ENCODE peak calls at places on chromosome 7, in nine cellular contexts. One of them, this sample, is unnamed.
A peak's percentile ranks its signal among the peaks of the same experiment; 100 is the strongest.

GRCh38 chr7:94303736-94304135 is 91.0 kb upstream of the COL1A2 start:
- DNase-seq in psoas muscle: no peak
- DNase-seq in endothelial cell of umbilical vein: peak; percentile 55
- DNase-seq in Panc1: no peak
- DNase-seq in neural progenitor cell: no peak
- DNase-seq in uterus: peak; percentile 54
- DNase-seq in WERI-Rb-1: no peak
- DNase-seq in cardiac muscle cell: peak; percentile 87
- DNase-seq in PC-9: no peak
- DNase-seq in this sample: no peak

GRCh38 chr7:101232141-101232821 is 5.3 kb downstream of the CLDN15 start:
- DNase-seq in psoas muscle: no peak
- DNase-seq in endothelial cell of umbilical vein: peak; percentile 10
- DNase-seq in Panc1: no peak
- DNase-seq in neural progenitor cell: peak; percentile 57
- DNase-seq in uterus: no peak
- DNase-seq in WERI-Rb-1: no peak
- DNase-seq in cardiac muscle cell: no peak
- DNase-seq in PC-9: peak; percentile 92
- DNase-seq in this sample: peak; percentile 74

GRCh38 chr7:99392659-99393362 is 15.6 kb downstream of the PDAP1 start:
- DNase-seq in psoas muscle: peak; percentile 90
- DNase-seq in endothelial cell of umbilical vein: peak; percentile 50
- DNase-seq in Panc1: no peak
- DNase-seq in neural progenitor cell: peak; percentile 90
- DNase-seq in uterus: peak; percentile 80
- DNase-seq in WERI-Rb-1: peak; percentile 93
- DNase-seq in cardiac muscle cell: peak; percentile 71
- DNase-seq in PC-9: no peak
- DNase-seq in this sample: peak; percentile 65

GRCh38 chr7:46545790-46546189 is 624.7 kb upstream of the IGFBP3 start:
- DNase-seq in psoas muscle: no peak
- DNase-seq in endothelial cell of umbilical vein: peak; percentile 82
- DNase-seq in Panc1: peak; percentile 76
- DNase-seq in neural progenitor cell: no peak
- DNase-seq in uterus: no peak
- DNase-seq in WERI-Rb-1: no peak
- DNase-seq in cardiac muscle cell: peak; percentile 83
- DNase-seq in PC-9: no peak
- DNase-seq in this sample: peak; percentile 95

GRCh38 chr7:38628630-38629385 is 2.4 kb downstream of the AMPH start:
- DNase-seq in psoas muscle: no peak
- DNase-seq in endothelial cell of umbilical vein: no peak
- DNase-seq in Panc1: no peak
- DNase-seq in neural progenitor cell: no peak
- DNase-seq in uterus: no peak
- DNase-seq in WERI-Rb-1: no peak
- DNase-seq in cardiac muscle cell: peak; percentile 42
- DNase-seq in PC-9: no peak
- DNase-seq in this sample: no peak

GRCh38 chr7:30717181-30717580 is 34.8 kb upstream of the INMT start:
- DNase-seq in psoas muscle: no peak
- DNase-seq in endothelial cell of umbilical vein: no peak
- DNase-seq in Panc1: peak; percentile 30
- DNase-seq in neural progenitor cell: no peak
- DNase-seq in uterus: no peak
- DNase-seq in WERI-Rb-1: no peak
- DNase-seq in cardiac muscle cell: peak; percentile 12
- DNase-seq in PC-9: peak; percentile 25
- DNase-seq in this sample: peak; percentile 77

GRCh38 chr7:130195396-130195795 is 9.8 kb downstream of the TMEM209 start:
- DNase-seq in psoas muscle: no peak
- DNase-seq in endothelial cell of umbilical vein: no peak
- DNase-seq in Panc1: no peak
- DNase-seq in neural progenitor cell: no peak
- DNase-seq in uterus: no peak
- DNase-seq in WERI-Rb-1: no peak
- DNase-seq in cardiac muscle cell: no peak
- DNase-seq in PC-9: no peak
- DNase-seq in this sample: no peak

GRCh38 chr7:27185708-27186449 is 847 bp upstream of the HOXA11 start:
- DNase-seq in psoas muscle: no peak
- DNase-seq in endothelial cell of umbilical vein: peak; percentile 54
- DNase-seq in Panc1: no peak
- DNase-seq in neural progenitor cell: no peak
- DNase-seq in uterus: no peak
- DNase-seq in WERI-Rb-1: peak; percentile 9
- DNase-seq in cardiac muscle cell: no peak
- DNase-seq in PC-9: no peak
- DNase-seq in this sample: no peak

GRCh38 chr7:74174606-74175082 is 488 bp downstream of the EIF4H start:
- DNase-seq in psoas muscle: peak; percentile 82
- DNase-seq in endothelial cell of umbilical vein: peak; percentile 69
- DNase-seq in Panc1: no peak
- DNase-seq in neural progenitor cell: peak; percentile 75
- DNase-seq in uterus: peak; percentile 43
- DNase-seq in WERI-Rb-1: peak; percentile 75
- DNase-seq in cardiac muscle cell: peak; percentile 66
- DNase-seq in PC-9: no peak
- DNase-seq in this sample: peak; percentile 37

GRCh38 chr7:78018541-78019456 is 220.2 kb downstream of the PHTF2 start:
- DNase-seq in psoas muscle: peak; percentile 63
- DNase-seq in endothelial cell of umbilical vein: peak; percentile 33
- DNase-seq in Panc1: no peak
- DNase-seq in neural progenitor cell: peak; percentile 51
- DNase-seq in uterus: peak; percentile 39
- DNase-seq in WERI-Rb-1: peak; percentile 18
- DNase-seq in cardiac muscle cell: peak; percentile 68
- DNase-seq in PC-9: peak; percentile 18
- DNase-seq in this sample: no peak

GRCh38 chr7:66216687-66217086 is 11.6 kb downstream of the TPST1 start:
- DNase-seq in psoas muscle: no peak
- DNase-seq in endothelial cell of umbilical vein: no peak
- DNase-seq in Panc1: no peak
- DNase-seq in neural progenitor cell: no peak
- DNase-seq in uterus: no peak
- DNase-seq in WERI-Rb-1: no peak
- DNase-seq in cardiac muscle cell: no peak
- DNase-seq in PC-9: no peak
- DNase-seq in this sample: no peak

GRCh38 chr7:37671871-37672270 is 11.7 kb upstream of the GPR141 start:
- DNase-seq in psoas muscle: no peak
- DNase-seq in endothelial cell of umbilical vein: no peak
- DNase-seq in Panc1: no peak
- DNase-seq in neural progenitor cell: no peak
- DNase-seq in uterus: no peak
- DNase-seq in WERI-Rb-1: no peak
- DNase-seq in cardiac muscle cell: no peak
- DNase-seq in PC-9: no peak
- DNase-seq in this sample: no peak

GRCh38 chr7:57427146-57427545 is 22.8 kb upstream of the ZNF716 start:
- DNase-seq in psoas muscle: no peak
- DNase-seq in endothelial cell of umbilical vein: no peak
- DNase-seq in Panc1: no peak
- DNase-seq in neural progenitor cell: no peak
- DNase-seq in uterus: no peak
- DNase-seq in WERI-Rb-1: no peak
- DNase-seq in cardiac muscle cell: no peak
- DNase-seq in PC-9: no peak
- DNase-seq in this sample: no peak

GRCh38 chr7:108805808-108806397 is 236.2 kb downstream of the DNAJB9 start:
- DNase-seq in psoas muscle: no peak
- DNase-seq in endothelial cell of umbilical vein: peak; percentile 14
- DNase-seq in Panc1: no peak
- DNase-seq in neural progenitor cell: peak; percentile 55
- DNase-seq in uterus: no peak
- DNase-seq in WERI-Rb-1: peak; percentile 18
- DNase-seq in cardiac muscle cell: peak; percentile 64
- DNase-seq in PC-9: no peak
- DNase-seq in this sample: peak; percentile 8

GRCh38 chr7:101518348-101518747 is 110.7 kb downstream of the MYL10 start:
- DNase-seq in psoas muscle: no peak
- DNase-seq in endothelial cell of umbilical vein: no peak
- DNase-seq in Panc1: no peak
- DNase-seq in neural progenitor cell: no peak
- DNase-seq in uterus: no peak
- DNase-seq in WERI-Rb-1: no peak
- DNase-seq in cardiac muscle cell: peak; percentile 20
- DNase-seq in PC-9: no peak
- DNase-seq in this sample: no peak

GRCh38 chr7:88306590-88307048 is at the start of gene STEAP4:
- DNase-seq in psoas muscle: peak; percentile 85
- DNase-seq in endothelial cell of umbilical vein: no peak
- DNase-seq in Panc1: no peak
- DNase-seq in neural progenitor cell: peak; percentile 71
- DNase-seq in uterus: peak; percentile 56
- DNase-seq in WERI-Rb-1: no peak
- DNase-seq in cardiac muscle cell: peak; percentile 91
- DNase-seq in PC-9: peak; percentile 78
- DNase-seq in this sample: peak; percentile 86

GRCh38 chr7:114128880-114129279 is 210.1 kb upstream of the PPP1R3A start:
- DNase-seq in psoas muscle: no peak
- DNase-seq in endothelial cell of umbilical vein: no peak
- DNase-seq in Panc1: no peak
- DNase-seq in neural progenitor cell: no peak
- DNase-seq in uterus: no peak
- DNase-seq in WERI-Rb-1: no peak
- DNase-seq in cardiac muscle cell: no peak
- DNase-seq in PC-9: no peak
- DNase-seq in this sample: no peak

GRCh38 chr7:30799206-30799975 is 28.2 kb downstream of the MINDY4 start:
- DNase-seq in psoas muscle: peak; percentile 78
- DNase-seq in endothelial cell of umbilical vein: peak; percentile 73
- DNase-seq in Panc1: no peak
- DNase-seq in neural progenitor cell: no peak
- DNase-seq in uterus: peak; percentile 61
- DNase-seq in WERI-Rb-1: no peak
- DNase-seq in cardiac muscle cell: peak; percentile 89
- DNase-seq in PC-9: no peak
- DNase-seq in this sample: peak; percentile 98

GRCh38 chr7:155423337-155424285 is 34.3 kb upstream of the EN2 start:
- DNase-seq in psoas muscle: no peak
- DNase-seq in endothelial cell of umbilical vein: no peak
- DNase-seq in Panc1: no peak
- DNase-seq in neural progenitor cell: no peak
- DNase-seq in uterus: no peak
- DNase-seq in WERI-Rb-1: no peak
- DNase-seq in cardiac muscle cell: no peak
- DNase-seq in PC-9: no peak
- DNase-seq in this sample: no peak
- H3K27me3 ChIP-seq in psoas muscle: peaks cover 45% of the 10 kb centered on the region
- H3K27me3 ChIP-seq in endothelial cell of umbilical vein: no peaks in the 10 kb centered on the region
- H3K27me3 ChIP-seq in Panc1: peaks cover 9% of the 10 kb centered on the region
- H3K27me3 ChIP-seq in neural progenitor cell: peaks cover 64% of the 10 kb centered on the region
- H3K27me3 ChIP-seq in uterus: no peaks in the 10 kb centered on the region
- H3K27me3 ChIP-seq in WERI-Rb-1: peaks cover 9% of the 10 kb centered on the region
- H3K27me3 ChIP-seq in cardiac muscle cell: peaks cover 85% of the 10 kb centered on the region
- H3K27me3 ChIP-seq in PC-9: peaks cover 100% of the 10 kb centered on the region
- H3K27me3 ChIP-seq in this sample: no peaks in the 10 kb centered on the region

DNA sequence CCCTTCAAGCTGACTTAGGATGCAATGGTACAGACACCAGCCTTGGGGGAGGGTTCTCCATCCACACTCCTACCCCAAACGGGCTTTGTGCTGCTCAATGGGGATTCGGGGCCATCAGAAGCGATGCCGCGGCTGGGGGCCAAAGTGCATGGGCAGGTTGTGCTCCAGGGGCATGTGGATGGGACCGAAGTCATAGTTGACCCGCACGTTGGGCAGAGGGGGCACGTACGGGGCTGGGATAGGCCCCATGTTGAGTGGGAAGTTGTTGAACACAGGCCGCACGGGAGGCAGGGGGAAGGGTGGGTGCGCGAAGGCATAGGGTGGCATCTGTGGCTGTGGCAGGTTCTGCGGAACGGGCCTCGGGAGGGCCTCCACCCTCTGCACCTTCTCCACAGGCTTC is 158.7 kb downstream of the RNF216 start:
- DNase-seq in psoas muscle: peak; percentile 41
- DNase-seq in endothelial cell of umbilical vein: no peak
- DNase-seq in Panc1: no peak
- DNase-seq in neural progenitor cell: no peak
- DNase-seq in uterus: no peak
- DNase-seq in WERI-Rb-1: no peak
- DNase-seq in cardiac muscle cell: no peak
- DNase-seq in PC-9: no peak
- DNase-seq in this sample: no peak
- H3K4me3 ChIP-seq in psoas muscle: no peak overlapping the region
- H3K4me3 ChIP-seq in endothelial cell of umbilical vein: no peak overlapping the region
- H3K4me3 ChIP-seq in Panc1: no peak overlapping the region
- H3K4me3 ChIP-seq in neural progenitor cell: no peak overlapping the region
- H3K4me3 ChIP-seq in uterus: no peak overlapping the region
- H3K4me3 ChIP-seq in WERI-Rb-1: no peak overlapping the region
- H3K4me3 ChIP-seq in cardiac muscle cell: no peak overlapping the region
- H3K4me3 ChIP-seq in PC-9: no peak overlapping the region
- H3K4me3 ChIP-seq in this sample: no peak overlapping the region

GRCh38 chr7:150927954-150928340 is 50.2 kb downstream of the KCNH2 start:
- DNase-seq in psoas muscle: no peak
- DNase-seq in endothelial cell of umbilical vein: no peak
- DNase-seq in Panc1: no peak
- DNase-seq in neural progenitor cell: no peak
- DNase-seq in uterus: no peak
- DNase-seq in WERI-Rb-1: no peak
- DNase-seq in cardiac muscle cell: peak; percentile 32
- DNase-seq in PC-9: no peak
- DNase-seq in this sample: peak; percentile 44
- TF ChIP-seq CTCF in psoas muscle: no peak
- TF ChIP-seq CTCF in endothelial cell of umbilical vein: no peak
- TF ChIP-seq CTCF in Panc1: no peak
- TF ChIP-seq CTCF in neural progenitor cell: no peak
- TF ChIP-seq CTCF in uterus: no peak
- TF ChIP-seq CTCF in WERI-Rb-1: no peak
- TF ChIP-seq CTCF in cardiac muscle cell: no peak
- TF ChIP-seq CTCF in PC-9: no peak
- TF ChIP-seq CTCF in this sample: peak; percentile 25

GRCh38 chr7:104859754-104860426 is 154.1 kb upstream of the KMT2E start:
- DNase-seq in psoas muscle: no peak
- DNase-seq in endothelial cell of umbilical vein: no peak
- DNase-seq in Panc1: no peak
- DNase-seq in neural progenitor cell: no peak
- DNase-seq in uterus: no peak
- DNase-seq in WERI-Rb-1: no peak
- DNase-seq in cardiac muscle cell: no peak
- DNase-seq in PC-9: no peak
- DNase-seq in this sample: no peak

GRCh38 chr7:104855826-104856225 is 158.2 kb upstream of the KMT2E start:
- DNase-seq in psoas muscle: no peak
- DNase-seq in endothelial cell of umbilical vein: no peak
- DNase-seq in Panc1: no peak
- DNase-seq in neural progenitor cell: no peak
- DNase-seq in uterus: no peak
- DNase-seq in WERI-Rb-1: peak; percentile 49
- DNase-seq in cardiac muscle cell: no peak
- DNase-seq in PC-9: no peak
- DNase-seq in this sample: peak; percentile 21

GRCh38 chr7:104862719-104863118 is 151.3 kb upstream of the KMT2E start:
- DNase-seq in psoas muscle: no peak
- DNase-seq in endothelial cell of umbilical vein: no peak
- DNase-seq in Panc1: no peak
- DNase-seq in neural progenitor cell: peak; percentile 67
- DNase-seq in uterus: no peak
- DNase-seq in WERI-Rb-1: peak; percentile 60
- DNase-seq in cardiac muscle cell: peak; percentile 15
- DNase-seq in PC-9: peak; percentile 4
- DNase-seq in this sample: no peak

GRCh38 chr7:104857458-104858425 is 156.3 kb upstream of the KMT2E start:
- DNase-seq in psoas muscle: no peak
- DNase-seq in endothelial cell of umbilical vein: no peak
- DNase-seq in Panc1: no peak
- DNase-seq in neural progenitor cell: no peak
- DNase-seq in uterus: no peak
- DNase-seq in WERI-Rb-1: no peak
- DNase-seq in cardiac muscle cell: no peak
- DNase-seq in PC-9: no peak
- DNase-seq in this sample: no peak

GRCh38 chr7:104861729-104862128 is 152.3 kb upstream of the KMT2E start:
- DNase-seq in psoas muscle: no peak
- DNase-seq in endothelial cell of umbilical vein: no peak
- DNase-seq in Panc1: no peak
- DNase-seq in neural progenitor cell: no peak
- DNase-seq in uterus: no peak
- DNase-seq in WERI-Rb-1: no peak
- DNase-seq in cardiac muscle cell: no peak
- DNase-seq in PC-9: no peak
- DNase-seq in this sample: no peak
- H3K27me3 ChIP-seq in psoas muscle: peaks cover 10% of the 10 kb centered on the region
- H3K27me3 ChIP-seq in endothelial cell of umbilical vein: peaks cover 18% of the 10 kb centered on the region
- H3K27me3 ChIP-seq in Panc1: peaks cover 12% of the 10 kb centered on the region
- H3K27me3 ChIP-seq in neural progenitor cell: peaks cover 27% of the 10 kb centered on the region
- H3K27me3 ChIP-seq in uterus: no peaks in the 10 kb centered on the region
- H3K27me3 ChIP-seq in WERI-Rb-1: no peaks in the 10 kb centered on the region
- H3K27me3 ChIP-seq in cardiac muscle cell: no peaks in the 10 kb centered on the region
- H3K27me3 ChIP-seq in PC-9: peaks cover 55% of the 10 kb centered on the region
- H3K27me3 ChIP-seq in this sample: peaks cover 1% of the 10 kb centered on the region

This sample was measured in bronchial epithelial cell.